ENCODE peak calls at places on chromosomes 3 and 15, in nine cellular contexts. P, Z, N, C, K, R, H, M and U are unnamed samples. For H3K4me1, the result is how much of the 10 kb centered on the place peaks cover.

GRCh38 chr3:3125977-3126376 is 763 bp upstream of the TRNT1 start:
- DNase-seq in P (no peak), Z (no peak), N (no peak), C (no peak), K (no peak), R (no peak), H (no peak), M (no peak), U (no peak)

GRCh38 chr3:125110016-125110875 is 54.4 kb upstream of the HEG1 start:
- DNase-seq in P (peak), Z (peak), N (peak), C (no peak), K (no peak), R (peak), H (no peak), M (no peak), U (no peak)

GRCh38 chr15:87632364-87632763 is 624.2 kb downstream of the NTRK3 start:
- DNase-seq in P (no peak), Z (no peak), N (no peak), C (no peak), K (no peak), R (no peak), H (no peak), M (no peak), U (no peak)

GRCh38 chr15:100918690-100919480 is at the start of gene LRRK1:
- DNase-seq in P (peak), Z (peak), N (peak), C (peak), K (no peak), R (peak), H (peak), M (peak), U (no peak)

GRCh38 chr3:4739289-4740236 is 239.7 kb upstream of the BHLHE40 start:
- DNase-seq in P (no peak), Z (no peak), N (no peak), C (no peak), K (no peak), R (no peak), H (no peak), M (no peak), U (no peak)

GRCh38 chr3:106176734-106177133 is 307.9 kb upstream of the CBLB start:
- DNase-seq in P (no peak), Z (no peak), N (no peak), C (no peak), K (no peak), R (peak), H (no peak), M (no peak), U (no peak)

GRCh38 chr15:61480863-61481262 is 251.8 kb upstream of the RORA start:
- DNase-seq in P (no peak), Z (no peak), N (no peak), C (no peak), K (no peak), R (peak), H (no peak), M (no peak), U (no peak)

GRCh38 chr3:14143826-14144225 is 19.0 kb downstream of the TMEM43 start:
- DNase-seq in P (peak), Z (no peak), N (peak), C (no peak), K (no peak), R (peak), H (peak), M (no peak), U (no peak)

GRCh38 chr3:191353022-191353777 is 22.9 kb upstream of the UTS2B start:
- DNase-seq in P (no peak), Z (no peak), N (no peak), C (no peak), K (no peak), R (no peak), H (no peak), M (no peak), U (no peak)

GRCh38 chr3:190585771-190586630 is 72.1 kb downstream of the IL1RAP start:
- DNase-seq in P (peak), Z (no peak), N (peak), C (peak), K (peak), R (peak), H (peak), M (no peak), U (peak)

GRCh38 chr15:35912196-35912595 is 366.2 kb upstream of the DPH6 start:
- DNase-seq in P (peak), Z (no peak), N (peak), C (no peak), K (no peak), R (peak), H (peak), M (no peak), U (no peak)

GRCh38 chr3:184467171-184467570 is 87.3 kb downstream of the CHRD start:
- DNase-seq in P (no peak), Z (no peak), N (no peak), C (no peak), K (no peak), R (no peak), H (no peak), M (no peak), U (no peak)

GRCh38 chr3:23667536-23668429 is 138.0 kb upstream of the UBE2E1 start:
- DNase-seq in P (peak), Z (no peak), N (no peak), C (no peak), K (peak), R (no peak), H (no peak), M (no peak), U (no peak)

GRCh38 chr3:113147608-113148306 is 63.6 kb upstream of the BOC start:
- DNase-seq in P (no peak), Z (no peak), N (peak), C (no peak), K (no peak), R (no peak), H (no peak), M (no peak), U (no peak)

GRCh38 chr3:27696906-27697305 is 25.2 kb downstream of the EOMES start:
- DNase-seq in P (peak), Z (no peak), N (no peak), C (no peak), K (no peak), R (no peak), H (no peak), M (no peak), U (no peak)

GRCh38 chr3:49023775-49024174 is 1.9 kb downstream of the NDUFAF3 start:
- DNase-seq in P (no peak), Z (no peak), N (no peak), C (no peak), K (no peak), R (no peak), H (no peak), M (no peak), U (no peak)
- H3K4me1 ChIP-seq in P (under half), Z (half or more), N (under half), C (half or more), K (under half), R (under half), H (under half), M (under half), U (under half)

DNA sequence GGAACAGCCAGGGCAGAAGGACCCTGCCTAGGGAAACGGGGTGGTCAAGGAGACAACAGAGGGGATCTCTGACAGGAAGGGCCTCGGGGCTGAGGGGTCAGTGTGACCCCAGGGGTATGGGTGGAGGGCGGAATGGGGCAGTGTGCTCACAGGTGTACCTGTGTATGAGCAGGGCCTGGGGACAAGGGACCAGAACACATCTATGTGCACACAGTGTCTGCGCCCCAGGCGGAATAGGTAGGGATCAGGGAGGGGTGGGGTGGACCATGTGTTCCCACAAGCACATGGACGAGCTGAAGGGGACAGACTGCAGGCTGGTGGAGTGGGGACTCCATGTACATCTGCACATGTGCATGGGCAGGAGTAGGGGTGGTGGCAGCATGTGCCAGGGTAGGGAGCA is 5.0 kb upstream of the TLR9 start:
- DNase-seq in P (no peak), Z (no peak), N (no peak), C (peak), K (no peak), R (no peak), H (no peak), M (no peak), U (no peak)
- H3K4me1 ChIP-seq in P (under half), Z (half or more), N (under half), C (under half), K (under half), R (under half), H (under half), M (under half), U (under half)

DNA sequence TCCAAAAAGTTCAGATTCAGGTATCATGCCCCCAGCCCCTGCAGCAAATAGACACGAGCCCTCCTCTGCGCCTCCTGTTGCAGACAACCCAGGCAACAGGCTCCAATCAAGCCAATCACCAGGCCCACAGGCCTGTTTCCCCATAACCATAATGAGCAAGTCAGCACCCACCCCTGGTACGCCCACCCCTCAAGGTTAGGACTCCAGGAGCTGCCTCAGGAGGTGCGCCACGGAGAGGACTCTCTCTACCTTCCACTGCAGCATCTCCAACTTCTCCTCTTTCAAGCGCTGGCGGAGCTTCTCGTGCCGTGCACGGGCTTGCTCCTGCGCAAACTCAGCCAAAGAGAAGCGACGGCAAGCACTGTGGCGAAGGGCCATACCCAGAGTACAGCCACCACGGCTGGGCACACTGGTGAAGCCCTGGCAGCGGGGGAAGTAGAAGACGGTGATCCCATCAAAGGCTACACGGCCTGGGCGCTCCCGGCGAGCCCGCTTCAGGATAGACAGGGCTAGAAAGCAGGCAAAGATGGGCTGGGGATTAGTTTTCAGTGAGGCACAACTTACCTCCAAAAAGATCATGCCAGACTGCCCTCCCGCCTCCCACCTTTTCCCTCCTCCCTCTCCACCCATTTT is 8.5 kb downstream of the CSRNP1 start:
- DNase-seq in P (no peak), Z (no peak), N (no peak), C (no peak), K (no peak), R (no peak), H (no peak), M (no peak), U (no peak)
- H3K4me1 ChIP-seq in P (half or more), Z (half or more), N (half or more), C (half or more), K (under half), R (under half), H (half or more), M (half or more), U (half or more)

GRCh38 chr15:74427607-74428441 is 5.9 kb downstream of the SEMA7A start:
- DNase-seq in P (no peak), Z (no peak), N (no peak), C (no peak), K (no peak), R (no peak), H (no peak), M (no peak), U (no peak)
- H3K4me1 ChIP-seq in P (half or more), Z (half or more), N (under half), C (under half), K (half or more), R (under half), H (under half), M (under half), U (under half)

DNA sequence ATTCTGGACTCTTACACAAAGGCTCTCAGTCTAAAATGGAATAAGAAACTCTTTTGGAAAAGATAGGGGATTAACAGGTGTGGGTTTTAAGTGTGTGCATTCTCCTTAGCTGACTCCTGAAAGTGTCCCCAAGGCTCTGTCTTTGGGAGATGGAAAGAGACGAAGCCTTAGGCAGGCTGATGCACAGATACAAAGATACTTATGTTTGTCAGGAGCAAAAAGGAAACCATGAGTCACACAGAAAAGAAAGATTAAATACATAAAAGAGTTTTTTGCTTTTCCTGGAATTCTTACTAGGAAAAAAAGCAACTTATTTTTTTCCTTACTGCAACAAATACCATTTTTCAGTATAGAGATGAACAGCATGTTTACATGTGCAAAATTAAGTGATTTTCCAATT is 23.8 kb upstream of the ABI3BP start:
- DNase-seq in P (peak), Z (no peak), N (no peak), C (no peak), K (no peak), R (peak), H (peak), M (no peak), U (no peak)
- H3K4me1 ChIP-seq in P (under half), Z (under half), N (under half), C (under half), K (under half), R (under half), H (under half), M (under half), U (under half)